ENCODE peak calls at places on chromosomes 5 and 9, in nine cellular contexts. T is tibial nerve, C is SK-N-SH, N is ovary, B is A549, W is HepG2, S is H1, P is suprapubic skin, U is GM12878. J is an unnamed sample.

GRCh38 chr5:76960004-76960625 is 7.3 kb downstream of the CRHBP start:
- DNase-seq in T (no peak), C (no peak), N (no peak), B (no peak), W (no peak), S (no peak), P (no peak), U (no peak), J (no peak)

GRCh38 chr9:121498150-121498486 is 1.5 kb downstream of the GGTA1 start:
- DNase-seq in T (peak; percentile 58), C (peak; percentile 82), N (peak; percentile 31), B (peak; percentile 94), W (peak; percentile 67), S (no peak), P (no peak), U (peak; percentile 21), J (no peak)

GRCh38 chr5:37930350-37930749 is 90.5 kb upstream of the GDNF start:
- DNase-seq in T (no peak), C (no peak), N (no peak), B (no peak), W (no peak), S (no peak), P (no peak), U (no peak), J (no peak)

GRCh38 chr5:108654042-108654441 is 93.7 kb upstream of the FER start:
- DNase-seq in T (no peak), C (no peak), N (no peak), B (no peak), W (no peak), S (no peak), P (no peak), U (no peak), J (no peak)

GRCh38 chr5:170655920-170656319 is 127.6 kb upstream of the GABRP start:
- DNase-seq in T (no peak), C (no peak), N (no peak), B (no peak), W (no peak), S (no peak), P (no peak), U (no peak), J (no peak)

GRCh38 chr5:80860934-80861613 is 99.1 kb upstream of the RASGRF2 start:
- DNase-seq in T (no peak), C (no peak), N (no peak), B (no peak), W (no peak), S (no peak), P (no peak), U (no peak), J (no peak)

GRCh38 chr9:78904686-78905085 is 607.8 kb downstream of the PSAT1 start:
- DNase-seq in T (no peak), C (no peak), N (no peak), B (no peak), W (no peak), S (no peak), P (no peak), U (no peak), J (no peak)

GRCh38 chr5:59559847-59560246 is 333.7 kb downstream of the PDE4D start:
- DNase-seq in T (no peak), C (no peak), N (no peak), B (no peak), W (no peak), S (no peak), P (no peak), U (no peak), J (no peak)

GRCh38 chr5:100479079-100479688 is 56.0 kb upstream of the FAM174A start:
- DNase-seq in T (no peak), C (peak; percentile 3), N (no peak), B (no peak), W (peak; percentile 45), S (no peak), P (no peak), U (peak; percentile 15), J (no peak)

GRCh38 chr5:145903113-145903512 is 30.3 kb upstream of the GRXCR2 start:
- DNase-seq in T (no peak), C (no peak), N (no peak), B (peak; percentile 18), W (no peak), S (no peak), P (no peak), U (no peak), J (no peak)

GRCh38 chr5:167753725-167754490 is 537.5 kb upstream of the WWC1 start:
- DNase-seq in T (no peak), C (no peak), N (no peak), B (no peak), W (no peak), S (no peak), P (no peak), U (no peak), J (no peak)

GRCh38 chr5:167759411-167759821 is 532.0 kb upstream of the WWC1 start:
- DNase-seq in T (no peak), C (no peak), N (no peak), B (peak; percentile 9), W (no peak), S (no peak), P (no peak), U (no peak), J (no peak)

GRCh38 chr5:167755420-167755819 is 536.0 kb upstream of the WWC1 start:
- DNase-seq in T (no peak), C (no peak), N (no peak), B (no peak), W (no peak), S (no peak), P (no peak), U (no peak), J (no peak)

GRCh38 chr5:167754501-167754941 is 536.9 kb upstream of the WWC1 start:
- DNase-seq in T (no peak), C (no peak), N (no peak), B (no peak), W (no peak), S (no peak), P (no peak), U (no peak), J (no peak)
- H3K4me3 ChIP-seq in T (no peak overlapping the region), C (no peak overlapping the region), N (no peak overlapping the region), B (no peak overlapping the region), W (no peak overlapping the region), S (no peak overlapping the region), P (no peak overlapping the region), U (no peak overlapping the region), J (no peak overlapping the region)

DNA sequence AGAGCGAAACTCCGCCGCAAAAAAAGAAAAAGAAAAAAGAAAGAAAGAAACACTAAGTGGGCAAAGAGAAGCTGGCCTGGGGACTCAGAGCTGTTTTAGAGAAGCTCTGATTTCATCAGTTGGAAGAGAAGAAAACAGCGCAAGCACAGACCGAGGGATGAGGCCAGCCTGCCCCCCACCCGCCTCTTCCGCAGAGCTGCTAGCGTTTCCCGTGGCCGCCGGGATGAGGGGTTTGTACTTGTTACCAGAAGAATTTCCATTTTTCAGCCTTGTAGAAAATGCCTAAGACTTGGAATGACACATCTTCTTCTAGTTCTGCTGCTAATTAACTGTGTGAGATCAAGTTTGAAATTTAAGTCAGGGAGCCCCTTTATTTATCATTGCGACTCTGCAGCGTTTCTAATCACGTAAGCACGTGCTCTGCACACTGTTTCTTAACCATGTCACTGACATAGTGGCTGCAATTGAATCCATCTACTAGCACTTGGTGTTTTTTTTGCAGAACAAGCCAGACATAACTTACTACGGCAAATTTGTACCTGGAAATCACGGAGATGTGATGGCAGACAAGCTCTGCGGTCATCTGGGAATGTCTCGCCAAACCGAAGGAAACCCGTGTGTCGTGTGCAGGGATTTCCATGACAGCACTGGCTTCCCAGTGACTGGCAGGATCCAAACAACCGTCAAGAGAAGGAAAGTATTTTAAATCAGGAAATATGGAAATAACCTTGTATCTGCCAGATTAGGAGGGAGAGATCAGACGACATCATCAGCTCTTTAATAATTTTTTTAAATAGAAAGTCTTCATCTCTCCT is 41.8 kb upstream of the ROR2 start:
- DNase-seq in T (no peak), C (no peak), N (no peak), B (no peak), W (no peak), S (peak; percentile 27), P (no peak), U (no peak), J (no peak)
- TF ChIP-seq EP300 in T (no peak), C (no peak), N (no peak), B (no peak), W (no peak), S (no peak), P (no peak), U (no peak), J (no peak)

GRCh38 chr5:142823176-142823575 is 53.0 kb downstream of the ARHGAP26 start:
- DNase-seq in T (no peak), C (no peak), N (no peak), B (no peak), W (no peak), S (no peak), P (no peak), U (no peak), J (no peak)

GRCh38 chr5:142826741-142827492 is 56.7 kb downstream of the ARHGAP26 start:
- DNase-seq in T (no peak), C (no peak), N (no peak), B (no peak), W (no peak), S (no peak), P (no peak), U (no peak), J (no peak)

GRCh38 chr5:142824391-142824790 is 54.2 kb downstream of the ARHGAP26 start:
- DNase-seq in T (no peak), C (no peak), N (no peak), B (no peak), W (no peak), S (no peak), P (no peak), U (no peak), J (no peak)

GRCh38 chr5:142826093-142826492 is 55.9 kb downstream of the ARHGAP26 start:
- DNase-seq in T (no peak), C (no peak), N (no peak), B (no peak), W (no peak), S (no peak), P (no peak), U (no peak), J (no peak)

DNA sequence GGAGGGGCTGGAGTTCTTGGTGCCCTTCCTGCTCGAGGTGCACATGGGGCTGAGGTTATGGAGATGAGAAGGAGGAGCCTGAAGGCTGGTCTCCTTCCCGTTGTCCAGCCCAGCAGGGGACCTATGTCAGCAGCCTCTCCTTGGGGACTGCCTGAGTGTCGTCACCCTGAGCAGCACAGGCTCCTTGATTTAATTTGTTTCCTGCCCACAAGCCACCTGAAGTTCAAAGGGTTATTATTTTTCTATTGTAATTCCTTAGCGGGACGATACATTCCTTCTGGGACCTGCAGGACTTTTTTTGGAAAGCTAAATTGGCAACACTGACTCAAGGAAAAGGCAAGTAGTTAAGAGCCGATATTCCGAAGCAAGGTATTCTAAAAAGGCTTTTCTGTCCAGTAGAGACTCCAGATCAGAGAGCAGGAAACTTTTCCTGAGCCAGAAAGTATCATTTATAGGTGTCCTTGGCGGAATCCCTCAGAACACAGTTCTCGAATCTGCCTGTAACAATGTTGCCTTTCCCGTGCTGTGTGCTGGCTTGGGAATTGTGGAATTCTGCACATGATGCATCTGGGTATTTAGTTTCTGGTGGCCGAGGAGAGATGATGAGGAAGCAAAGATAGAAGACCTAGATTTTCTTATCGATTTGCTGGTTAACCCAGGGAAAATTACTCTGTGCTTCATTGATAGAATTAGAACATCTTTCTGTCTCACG is 55.4 kb downstream of the ARHGAP26 start:
- DNase-seq in T (no peak), C (no peak), N (no peak), B (peak; percentile 62), W (no peak), S (no peak), P (no peak), U (no peak), J (no peak)
- H3K4me3 ChIP-seq in T (peak overlapping the region; percentile 5), C (no peak overlapping the region), N (no peak overlapping the region), B (peak overlapping the region; percentile 32), W (no peak overlapping the region), S (no peak overlapping the region), P (no peak overlapping the region), U (no peak overlapping the region), J (no peak overlapping the region)

GRCh38 chr5:16507716-16508115 is 42.1 kb upstream of the ZNF622 start:
- DNase-seq in T (no peak), C (no peak), N (no peak), B (no peak), W (no peak), S (no peak), P (no peak), U (no peak), J (no peak)
- TF ChIP-seq EP300 in T (no peak), C (no peak), N (no peak), B (no peak), W (no peak), S (no peak), P (no peak), U (no peak), J (no peak)